ENCODE peak calls at places on chromosomes 4 and X, in four cellular contexts. G is A172, Z is AML-193, P is neural crest cell. O is an unnamed sample.

GRCh38 chrX:76253432-76253831 is 80.6 kb downstream of the PBDC1 start:
- DNase-seq in G (peak), P (peak), Z (peak), O (peak)

GRCh38 chr4:11367371-11367770 is 61.3 kb downstream of the HS3ST1 start:
- DNase-seq in P (peak), G (no peak), Z (no peak), O (peak)

GRCh38 chrX:154988719-154989118 is 33.8 kb downstream of the F8 start:
- DNase-seq in G (no peak), P (no peak), Z (no peak), O (no peak)

GRCh38 chr4:111991797-111992196 is 153.5 kb upstream of the FAM241A start:
- DNase-seq in P (no peak), Z (no peak), G (peak), O (no peak)

GRCh38 chr4:40848251-40848650 is 98.5 kb downstream of the NSUN7 start:
- DNase-seq in P (no peak), Z (no peak), G (no peak), O (no peak)

GRCh38 chr4:154010377-154010776 is 221.5 kb upstream of the SFRP2 start:
- DNase-seq in G (no peak), P (no peak), Z (no peak), O (no peak)

GRCh38 chr4:73599182-73599581 is 21.1 kb downstream of the RASSF6 start:
- DNase-seq in Z (no peak), P (no peak), G (peak), O (no peak)

GRCh38 chrX:153598541-153599191 is at the start of gene CCNQ:
- DNase-seq in G (no peak), Z (no peak), P (no peak), O (no peak)

GRCh38 chr4:113756005-113756410 is 5.5 kb downstream of the CAMK2D start:
- DNase-seq in Z (peak), G (peak), P (no peak), O (no peak)

GRCh38 chrX:1941291-1941690 is 326.4 kb downstream of the ASMT start:
- DNase-seq in G (no peak), P (no peak), Z (no peak), O (no peak)

GRCh38 chr4:94339779-94340178 is 2.9 kb downstream of the HPGDS start:
- DNase-seq in P (no peak), G (no peak), Z (peak), O (no peak)

GRCh38 chrX:41522071-41522470 is 74.9 kb downstream of the NYX start:
- DNase-seq in P (no peak), Z (no peak), G (no peak), O (peak)

GRCh38 chr4:150367326-150367725 is 214.6 kb upstream of the MAB21L2 start:
- DNase-seq in P (no peak), Z (no peak), G (no peak), O (no peak)

GRCh38 chr4:127113852-127114362 is 518.9 kb upstream of the INTU start:
- DNase-seq in G (no peak), P (no peak), Z (no peak), O (no peak)

GRCh38 chrX:115579327-115579726 is 18.4 kb downstream of the PLS3 start:
- DNase-seq in G (no peak), Z (no peak), P (no peak), O (no peak)

GRCh38 chrX:97199501-97199900 is 315.8 kb downstream of the RPA4 start:
- DNase-seq in P (no peak), Z (no peak), G (no peak), O (no peak)

GRCh38 chr4:70992354-70992753 is 1.1 kb upstream of the DCK start:
- DNase-seq in G (no peak), P (no peak), Z (no peak), O (no peak)

GRCh38 chr4:26171953-26172352 is 148.9 kb upstream of the RBPJ start:
- DNase-seq in G (peak), Z (no peak), P (no peak), O (no peak)

GRCh38 chr4:93776386-93777080 is 52.0 kb upstream of the ATOH1 start:
- DNase-seq in P (no peak), Z (no peak), G (peak), O (no peak)

GRCh38 chr4:85548116-85548515 is 73.2 kb downstream of the ARHGAP24 start:
- DNase-seq in G (no peak), Z (no peak), P (no peak), O (no peak)

GRCh38 chr4:145177511-145177905 is 2.9 kb downstream of the OTUD4 start:
- DNase-seq in G (peak), P (no peak), Z (no peak), O (no peak)

GRCh38 chr4:176883681-176884418 is 91.1 kb upstream of the VEGFC start:
- DNase-seq in Z (no peak), G (peak), P (no peak), O (no peak)

GRCh38 chrX:56783450-56783831 is 54.4 kb downstream of the NBDY start:
- DNase-seq in G (no peak), Z (no peak), P (no peak), O (peak)

GRCh38 chr4:137253949-137254348 is 278.3 kb downstream of the PCDH18 start:
- DNase-seq in P (no peak), G (peak), Z (no peak), O (no peak)

GRCh38 chrX:23185951-23186350 is 148.7 kb upstream of the PTCHD1 start:
- DNase-seq in P (no peak), Z (no peak), G (no peak), O (no peak)

GRCh38 chrX:138485767-138486166 is 225.8 kb downstream of the FGF13 start:
- DNase-seq in Z (no peak), G (no peak), P (no peak), O (no peak)